ENCODE peak calls at places on chromosomes 7 and 10, in ten cellular contexts. B is adipocyte; Q is fibroblast of pulmonary artery; S is WERI-Rb-1; P is effector memory CD4-positive, alpha-beta T cell; N is transverse colon; G is dorsolateral prefrontal cortex; O is foreskin fibroblast; W is Peyer's patch; Z is cardiac muscle cell. R is an unnamed sample.

GRCh38 chr7:2104716-2105115 is 128.0 kb downstream of the MAD1L1 start:
- DNase-seq in P (no peak), W (no peak), Q (no peak), B (no peak), N (no peak), S (peak), O (no peak), Z (no peak), G (no peak), R (no peak)

GRCh38 chr7:1694981-1695511 is 25.0 kb downstream of the ELFN1 start:
- DNase-seq in O (no peak), W (no peak), B (no peak), S (peak), P (no peak), Q (no peak), N (no peak), Z (no peak), G (peak), R (peak)

GRCh38 chr7:38704041-38704547 is 72.9 kb upstream of the AMPH start:
- DNase-seq in W (no peak), G (no peak), B (peak), N (no peak), Q (no peak), S (no peak), P (no peak), O (no peak), Z (no peak), R (no peak)

GRCh38 chr10:69209787-69210480 is 10.2 kb upstream of the HKDC1 start:
- DNase-seq in O (no peak), P (no peak), Z (no peak), Q (no peak), S (no peak), B (no peak), N (no peak), W (no peak), G (no peak), R (no peak)

GRCh38 chr10:44618910-44619309 is 234.0 kb upstream of the CXCL12 start:
- DNase-seq in O (no peak), Q (no peak), N (no peak), S (no peak), Z (no peak), G (no peak), B (no peak), W (no peak), P (no peak), R (no peak)

GRCh38 chr7:120950026-120950538 is 495 bp upstream of the ING3 start:
- DNase-seq in B (no peak), O (no peak), G (no peak), Z (no peak), Q (no peak), W (no peak), N (no peak), P (no peak), S (no peak), R (no peak)

GRCh38 chr10:2924425-2924824 is 142.9 kb upstream of the PFKP start:
- DNase-seq in P (no peak), G (no peak), B (no peak), O (no peak), W (no peak), N (no peak), Z (no peak), Q (no peak), S (no peak), R (no peak)

GRCh38 chr10:128275405-128275804 is 149.2 kb upstream of the MKI67 start:
- DNase-seq in Q (no peak), B (no peak), S (no peak), W (no peak), P (no peak), N (no peak), G (no peak), Z (no peak), O (no peak), R (no peak)

GRCh38 chr10:70197235-70197952 is 27.1 kb upstream of the SAR1A start:
- DNase-seq in N (no peak), G (no peak), S (no peak), O (no peak), W (no peak), Q (no peak), P (no peak), Z (no peak), B (no peak), R (no peak)

GRCh38 chr7:8629504-8629903 is 196.1 kb downstream of the NXPH1 start:
- DNase-seq in B (no peak), S (no peak), Z (peak), N (no peak), W (no peak), G (no peak), Q (no peak), P (no peak), O (no peak), R (no peak)

GRCh38 chr10:24645784-24646183 is 77.9 kb downstream of the ARHGAP21 start:
- DNase-seq in B (peak), O (no peak), G (no peak), W (no peak), S (no peak), Z (no peak), Q (no peak), P (no peak), N (no peak), R (no peak)

GRCh38 chr7:70154521-70155180 is 556.4 kb downstream of the AUTS2 start:
- DNase-seq in G (no peak), P (no peak), W (no peak), Q (no peak), Z (no peak), B (no peak), O (no peak), S (no peak), N (no peak), R (no peak)

GRCh38 chr7:155862516-155863257 is 50.4 kb upstream of the SHH start:
- DNase-seq in G (no peak), Z (no peak), W (no peak), B (no peak), P (no peak), O (no peak), N (no peak), S (no peak), Q (no peak), R (no peak)

GRCh38 chr7:1856161-1856965 is 186.3 kb downstream of the ELFN1 start:
- DNase-seq in W (no peak), O (no peak), N (no peak), B (no peak), Q (no peak), Z (no peak), G (peak), S (peak), P (no peak), R (no peak)

GRCh38 chr10:76492026-76492425 is 1060.6 kb downstream of the LRMDA start:
- DNase-seq in B (peak), G (no peak), W (no peak), P (no peak), S (no peak), Q (peak), Z (no peak), N (no peak), O (peak), R (no peak)

GRCh38 chr10:35191523-35191922 is 64.9 kb downstream of the CREM start:
- DNase-seq in G (no peak), Z (no peak), B (no peak), S (no peak), P (no peak), O (no peak), Q (peak), N (peak), W (no peak), R (peak)

GRCh38 chr10:7444576-7445226 is 33.9 kb upstream of the SFMBT2 start:
- DNase-seq in P (no peak), G (peak), N (peak), Q (no peak), B (no peak), Z (no peak), S (no peak), W (peak), O (no peak), R (no peak)

GRCh38 chr10:117165557-117166419 is 27.7 kb upstream of the VAX1 start:
- DNase-seq in G (peak), N (peak), Q (peak), W (no peak), P (no peak), B (peak), Z (peak), S (peak), O (peak), R (no peak)

GRCh38 chr7:31883761-31884164 is 186.4 kb downstream of the PDE1C start:
- DNase-seq in B (peak), G (peak), Q (peak), P (no peak), N (no peak), S (no peak), O (no peak), Z (no peak), W (no peak), R (no peak)

GRCh38 chr10:105837951-105838350 is 1196.9 kb downstream of the SORCS3 start:
- DNase-seq in W (no peak), B (no peak), S (no peak), N (no peak), P (no peak), O (no peak), Z (no peak), Q (peak), G (no peak), R (no peak)

GRCh38 chr10:49083256-49083655 is 32.1 kb downstream of the VSTM4 start:
- DNase-seq in G (no peak), W (no peak), B (no peak), N (no peak), Q (no peak), O (no peak), Z (no peak), S (no peak), P (no peak), R (peak)

GRCh38 chr10:101566333-101567164 is 21.5 kb downstream of the POLL start:
- DNase-seq in W (no peak), N (no peak), Q (peak), Z (peak), O (no peak), B (peak), S (peak), G (no peak), P (no peak), R (no peak)

GRCh38 chr10:70052462-70053211 is at the start of gene MACROH2A2:
- DNase-seq in S (peak), Z (peak), Q (peak), W (no peak), G (peak), B (peak), P (no peak), O (peak), N (peak), R (peak)

GRCh38 chr10:110501142-110501937 is 3.6 kb downstream of the DUSP5 start:
- DNase-seq in Z (peak), G (peak), P (no peak), Q (peak), O (peak), N (peak), W (peak), B (peak), S (peak), R (peak)

GRCh38 chr10:71584461-71584860 is 135.1 kb downstream of the C10orf105 start:
- DNase-seq in O (no peak), G (no peak), S (no peak), B (no peak), P (no peak), Q (peak), Z (no peak), N (no peak), W (no peak), R (no peak)

GRCh38 chr10:70863470-70864160 is 24.8 kb downstream of the PCBD1 start:
- DNase-seq in W (no peak), N (no peak), G (no peak), B (no peak), Z (no peak), O (no peak), Q (no peak), P (no peak), S (no peak), R (no peak)

GRCh38 chr7:133513608-133514007 is 260.7 kb downstream of the EXOC4 start:
- DNase-seq in N (no peak), P (no peak), G (no peak), Z (no peak), Q (peak), W (no peak), S (no peak), O (peak), B (peak), R (no peak)

GRCh38 chr7:110637252-110637651 is 453.7 kb upstream of the LRRN3 start:
- DNase-seq in W (no peak), B (no peak), Q (no peak), G (no peak), O (no peak), P (no peak), Z (no peak), S (no peak), N (no peak), R (no peak)

GRCh38 chr7:69115788-69116187 is 482.5 kb upstream of the AUTS2 start:
- DNase-seq in G (no peak), B (no peak), N (no peak), S (no peak), Q (no peak), P (no peak), O (no peak), Z (no peak), W (no peak), R (no peak)

GRCh38 chr7:157768198-157768597 is 431.4 kb downstream of the DNAJB6 start:
- DNase-seq in G (no peak), B (no peak), W (no peak), P (no peak), Q (no peak), O (no peak), Z (no peak), S (no peak), N (no peak), R (no peak)

GRCh38 chr7:140342732-140343514 is 55.4 kb downstream of the SLC37A3 start:
- DNase-seq in O (no peak), W (no peak), G (peak), P (no peak), Z (peak), N (peak), S (peak), Q (peak), B (peak), R (no peak)

GRCh38 chr10:132941640-132942051 is 724 bp downstream of the CFAP46 start:
- DNase-seq in G (peak), Q (no peak), Z (no peak), W (no peak), O (no peak), S (no peak), B (no peak), N (no peak), P (no peak), R (no peak)

GRCh38 chr10:122019414-122019975 is 30.5 kb downstream of the TACC2 start:
- DNase-seq in N (peak), S (peak), P (no peak), W (no peak), Z (no peak), Q (no peak), G (no peak), O (no peak), B (no peak), R (no peak)
- H3K4me3 ChIP-seq in N (no peak), S (peak), P (no peak), W (peak), Z (no peak), Q (no peak), G (no peak), O (no peak), B (no peak), R (peak)

GRCh38 chr10:73953665-73954064 is 42.7 kb downstream of the PLAU start:
- DNase-seq in N (no peak), B (no peak), W (no peak), S (no peak), Q (peak), Z (no peak), P (no peak), G (no peak), O (peak), R (no peak)

GRCh38 chr10:73955719-73956118 is 42.2 kb upstream of the VCL start:
- DNase-seq in G (no peak), Z (no peak), S (no peak), W (no peak), O (no peak), N (no peak), P (no peak), B (no peak), Q (no peak), R (no peak)

GRCh38 chr10:73954737-73955136 is 43.2 kb upstream of the VCL start:
- DNase-seq in B (no peak), P (no peak), O (no peak), Z (no peak), N (no peak), G (no peak), W (no peak), S (no peak), Q (no peak), R (no peak)

GRCh38 chr10:73956476-73957338 is 41.2 kb upstream of the VCL start:
- DNase-seq in O (peak), N (no peak), S (no peak), G (no peak), B (peak), Z (peak), P (peak), Q (peak), W (peak), R (no peak)
- H3K4me3 ChIP-seq in O (no peak), N (no peak), S (no peak), G (no peak), B (no peak), Z (no peak), P (peak), Q (no peak), W (no peak), R (no peak)

GRCh38 chr7:147498081-147498480 is 1092.5 kb upstream of the C7orf33 start:
- DNase-seq in G (no peak), Z (no peak), W (no peak), O (no peak), B (peak), Q (peak), S (no peak), P (no peak), N (no peak), R (no peak)

GRCh38 chr7:147496209-147496608 is 1094.4 kb upstream of the C7orf33 start:
- DNase-seq in Q (no peak), S (no peak), P (no peak), G (no peak), W (no peak), N (no peak), B (no peak), Z (no peak), O (no peak), R (no peak)

GRCh38 chr7:147497246-147497645 is 1093.3 kb upstream of the C7orf33 start:
- DNase-seq in N (no peak), G (no peak), W (no peak), S (no peak), Z (no peak), P (no peak), O (no peak), Q (no peak), B (no peak), R (no peak)

GRCh38 chr7:147492621-147493020 is 1097.9 kb upstream of the C7orf33 start:
- DNase-seq in B (peak), O (peak), W (no peak), P (no peak), Q (no peak), G (no peak), N (no peak), S (no peak), Z (no peak), R (no peak)
- H3K4me3 ChIP-seq in B (no peak), O (no peak), W (no peak), P (no peak), Q (no peak), G (no peak), N (no peak), S (no peak), Z (no peak), R (no peak)

DNA sequence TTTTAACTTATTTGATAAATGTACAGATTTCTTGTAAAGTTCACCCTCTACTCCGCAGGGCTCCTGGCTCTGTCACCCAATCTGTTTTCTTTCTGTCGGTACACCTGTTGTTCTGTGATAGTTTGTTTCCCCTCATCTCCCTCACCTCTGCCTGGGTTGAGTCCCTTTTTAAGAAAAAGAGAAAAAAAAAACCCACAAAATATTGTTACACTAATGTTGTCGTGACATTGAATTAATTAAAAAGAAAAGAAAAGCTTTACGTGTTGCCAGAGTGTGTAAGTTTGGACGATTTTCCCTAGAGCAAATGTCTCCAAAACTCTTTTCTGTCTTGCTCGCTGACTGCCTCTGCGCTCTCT is 3.4 kb downstream of the HMX3 start:
- DNase-seq in Z (no peak), B (no peak), O (no peak), W (no peak), N (no peak), P (no peak), G (no peak), S (no peak), Q (no peak), R (no peak)
- H3K4me3 ChIP-seq in Z (no peak), B (no peak), O (no peak), W (no peak), N (no peak), P (no peak), G (no peak), S (no peak), Q (no peak), R (no peak)

R was measured in tibial nerve.